ENCODE peak calls at places on chromosomes 13 and 19, in five cellular contexts. I is dermis blood vessel endothelial cell, J is A549, E is NCI-H748 treated with DMSO at 0.1 percent for 48 hours, T is neural crest cell. M is an unnamed sample.

GRCh38 chr19:604355-604754 is 14.7 kb downstream of the HCN2 start:
- DNase-seq in I (no peak), T (no peak), J (peak), E (no peak), M (no peak)

GRCh38 chr19:39413269-39413902 is 917 bp downstream of the PLEKHG2 start:
- DNase-seq in I (peak), E (peak), J (peak), T (peak), M (no peak)

GRCh38 chr13:43879323-43880181 is at the start of the genes CCDC122 and LACC1:
- DNase-seq in T (peak), J (peak), I (peak), E (peak), M (peak)

GRCh38 chr13:33015791-33016323 is 366 bp upstream of the KL start:
- DNase-seq in I (peak), J (no peak), T (no peak), E (peak), M (no peak)

GRCh38 chr19:41801682-41802317 is 5.4 kb downstream of the CEACAM3 start:
- DNase-seq in I (no peak), E (no peak), J (no peak), T (no peak), M (no peak)

GRCh38 chr19:45518469-45518826 is 11.2 kb downstream of the VASP start:
- DNase-seq in I (no peak), T (no peak), E (no peak), J (peak), M (no peak)

GRCh38 chr13:105436946-105437345 is 1098.5 kb downstream of the EFNB2 start:
- DNase-seq in I (peak), J (no peak), E (no peak), T (no peak), M (no peak)

GRCh38 chr19:12974301-12975220 is 5.2 kb downstream of the DAND5 start:
- DNase-seq in J (no peak), E (no peak), I (peak), T (no peak), M (no peak)

GRCh38 chr13:51231456-51231855 is 9.3 kb downstream of the FAM124A start:
- DNase-seq in T (no peak), I (no peak), E (no peak), J (no peak), M (no peak)

GRCh38 chr13:47903836-47904235 is 97.2 kb downstream of the SUCLA2 start:
- DNase-seq in E (no peak), I (peak), T (no peak), J (no peak), M (no peak)

GRCh38 chr13:97521726-97522125 is 87.8 kb downstream of the RAP2A start:
- DNase-seq in J (no peak), I (no peak), T (no peak), E (peak), M (no peak)

GRCh38 chr13:44249439-44249838 is 124.2 kb upstream of the SERP2 start:
- DNase-seq in E (no peak), J (no peak), I (peak), T (no peak), M (no peak)

GRCh38 chr13:27038323-27038722 is 133.3 kb downstream of the USP12 start:
- DNase-seq in J (peak), T (no peak), E (no peak), I (peak), M (no peak)

GRCh38 chr13:80276371-80277289 is 64.3 kb downstream of the SPRY2 start:
- DNase-seq in E (peak), T (peak), I (peak), J (no peak), M (no peak)

GRCh38 chr13:100658363-100658762 is 16.2 kb downstream of the TMTC4 start:
- DNase-seq in E (no peak), I (no peak), T (no peak), J (no peak), M (no peak)

GRCh38 chr19:46659151-46660007 is 1.6 kb downstream of the DACT3 start:
- DNase-seq in E (no peak), T (peak), J (peak), I (no peak), M (no peak)

GRCh38 chr19:4157164-4157563 is 3.7 kb downstream of the CREB3L3 start:
- DNase-seq in E (no peak), J (no peak), T (no peak), I (no peak), M (no peak)

GRCh38 chr19:35211545-35212230 is 16.9 kb downstream of the FAM187B start:
- DNase-seq in E (no peak), I (peak), T (no peak), J (no peak), M (peak)

GRCh38 chr13:37417042-37417441 is 181.5 kb downstream of the POSTN start:
- DNase-seq in E (no peak), J (no peak), T (no peak), I (peak), M (no peak)

GRCh38 chr13:91724591-91724990 is 326.2 kb downstream of the GPC5 start:
- DNase-seq in T (no peak), J (no peak), E (no peak), I (no peak), M (no peak)

GRCh38 chr13:111051041-111051440 is 64.1 kb upstream of the ARHGEF7 start:
- DNase-seq in I (no peak), J (no peak), T (no peak), E (no peak), M (no peak)

GRCh38 chr13:62931901-62932883 is 1516.5 kb upstream of the PCDH20 start:
- DNase-seq in T (no peak), E (no peak), J (no peak), I (no peak), M (no peak)

GRCh38 chr13:23776698-23777570 is 112.3 kb downstream of the MIPEP start:
- DNase-seq in E (no peak), T (no peak), I (no peak), J (no peak), M (no peak)

GRCh38 chr13:32426191-32426980 is 1.5 kb downstream of the N4BP2L1 start:
- DNase-seq in I (peak), T (no peak), J (no peak), E (no peak), M (no peak)

GRCh38 chr19:7119582-7119981 is 50.1 kb downstream of the ZNF557 start:
- DNase-seq in E (no peak), J (no peak), I (no peak), T (no peak), M (no peak)

GRCh38 chr19:56101746-56102535 is 19.2 kb downstream of the ZNF787 start:
- DNase-seq in T (no peak), I (no peak), J (no peak), E (no peak), M (no peak)

GRCh38 chr19:30004403-30004802 is 62.4 kb downstream of the URI1 start:
- DNase-seq in T (no peak), J (no peak), E (no peak), I (no peak), M (no peak)

M was measured in activated CD4-positive, CD25-positive, alpha-beta regulatory T cell treated with anti-CD3 and anti-CD28 coated beads, Interleukin-2, amount 50 U/mL, for 16 hours.